ENCODE peak calls at places on chromosome 1, in eight cellular contexts. D, I, Q, J, L, W, E and O are unnamed samples. For H3K4me1, the result is how much of the 10 kb centered on the place peaks cover.

GRCh38 chr1:55747285-55747890 is 532.2 kb upstream of the USP24 start:
- DNase-seq in D (peak), I (no peak), Q (no peak), J (no peak), L (peak), W (peak), E (no peak), O (no peak)

GRCh38 chr1:1032428-1032827 is 12.5 kb downstream of the AGRN start:
- DNase-seq in D (no peak), I (no peak), Q (no peak), J (no peak), L (no peak), W (no peak), E (no peak), O (no peak)

GRCh38 chr1:75257424-75257823 is 123.2 kb downstream of the LHX8 start:
- DNase-seq in D (no peak), I (no peak), Q (no peak), J (no peak), L (no peak), W (no peak), E (no peak), O (no peak)

GRCh38 chr1:210523830-210524229 is 195.1 kb downstream of the HHAT start:
- DNase-seq in D (no peak), I (no peak), Q (no peak), J (no peak), L (no peak), W (no peak), E (no peak), O (no peak)

GRCh38 chr1:116852910-116853309 is 56.8 kb upstream of the PTGFRN start:
- DNase-seq in D (peak), I (no peak), Q (no peak), J (no peak), L (no peak), W (no peak), E (no peak), O (no peak)

GRCh38 chr1:19661721-19662228 is 2.9 kb upstream of the HTR6 start:
- DNase-seq in D (peak), I (no peak), Q (peak), J (no peak), L (no peak), W (no peak), E (no peak), O (no peak)

GRCh38 chr1:223776826-223777454 is 64.6 kb downstream of the CAPN2 start:
- DNase-seq in D (no peak), I (no peak), Q (peak), J (no peak), L (no peak), W (no peak), E (no peak), O (no peak)

GRCh38 chr1:99557556-99558256 is 88.2 kb upstream of the PALMD start:
- DNase-seq in D (peak), I (no peak), Q (no peak), J (no peak), L (no peak), W (no peak), E (no peak), O (no peak)

GRCh38 chr1:208207388-208208131 is 36.6 kb downstream of the PLXNA2 start:
- DNase-seq in D (peak), I (peak), Q (no peak), J (peak), L (peak), W (peak), E (no peak), O (no peak)

GRCh38 chr1:28302247-28302646 is 26.6 kb upstream of the MED18 start:
- DNase-seq in D (no peak), I (no peak), Q (no peak), J (no peak), L (no peak), W (no peak), E (no peak), O (no peak)

GRCh38 chr1:178752891-178753290 is 27.8 kb downstream of the RALGPS2 start:
- DNase-seq in D (no peak), I (no peak), Q (no peak), J (no peak), L (no peak), W (no peak), E (no peak), O (no peak)

GRCh38 chr1:205294175-205294913 is 27.2 kb downstream of the NUAK2 start:
- DNase-seq in D (peak), I (no peak), Q (no peak), J (peak), L (peak), W (no peak), E (no peak), O (no peak)

DNA sequence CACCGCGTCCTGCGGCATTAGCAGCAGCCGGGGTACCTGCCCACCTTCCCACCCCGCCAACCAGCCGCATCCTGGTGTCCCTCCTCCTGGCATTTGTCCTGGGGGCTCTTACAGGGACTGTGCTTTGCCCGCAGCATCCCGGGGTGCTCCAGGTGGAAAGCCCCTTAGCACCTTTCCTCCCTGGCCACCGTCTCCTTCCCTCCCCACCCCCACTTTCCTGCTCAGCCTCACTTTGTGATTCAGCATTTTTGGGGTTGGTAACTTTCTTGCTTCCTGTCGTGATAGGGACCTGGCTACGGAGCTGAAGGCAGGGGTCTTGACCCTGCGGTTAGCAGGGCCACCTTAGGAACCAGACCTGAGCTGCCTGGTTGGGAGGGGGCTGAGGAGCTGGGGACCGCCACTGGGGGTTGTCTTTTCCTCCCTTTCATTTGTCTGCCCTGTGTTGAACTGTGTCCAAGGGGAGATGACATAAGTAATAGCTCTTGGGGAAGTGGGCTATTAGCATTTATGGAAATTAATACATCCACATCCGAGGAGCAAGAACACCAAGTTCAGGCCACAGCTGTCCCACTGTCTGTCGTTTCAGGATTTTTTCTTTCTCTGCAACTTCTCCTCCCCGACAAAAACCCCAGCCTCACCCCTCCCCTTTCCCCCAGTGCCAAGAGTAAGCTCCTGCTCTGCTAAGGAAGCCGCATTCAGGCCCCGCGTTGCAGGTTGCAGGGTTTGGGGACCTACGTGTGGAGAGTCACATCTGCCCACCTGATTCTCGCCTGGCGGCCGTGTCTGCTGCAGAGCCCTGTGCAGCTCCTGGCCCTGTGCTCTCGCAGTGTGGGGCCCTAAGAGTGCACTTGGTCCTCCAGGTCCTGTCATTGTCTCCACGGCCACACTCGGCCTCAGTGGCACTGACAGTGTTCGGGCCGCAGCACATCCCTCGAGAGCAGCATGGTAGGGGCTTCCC is 1.6 kb upstream of the NPHP4 start:
- DNase-seq in D (no peak), I (peak), Q (peak), J (no peak), L (no peak), W (peak), E (no peak), O (peak)
- H3K4me1 ChIP-seq in D (under half), I (under half), Q (under half), J (under half), L (under half), W (under half), E (under half), O (under half)

GRCh38 chr1:17687125-17687524 is 68.0 kb upstream of the ACTL8 start:
- DNase-seq in D (no peak), I (no peak), Q (no peak), J (no peak), L (no peak), W (no peak), E (no peak), O (no peak)
- H3K4me1 ChIP-seq in D (under half), I (under half), Q (under half), J (under half), L (under half), W (under half), E (under half), O (under half)

GRCh38 chr1:23902611-23903278 is 10.4 kb downstream of the CNR2 start:
- DNase-seq in D (no peak), I (no peak), Q (no peak), J (no peak), L (no peak), W (no peak), E (no peak), O (no peak)

GRCh38 chr1:23903754-23904153 is 9.4 kb downstream of the CNR2 start:
- DNase-seq in D (no peak), I (no peak), Q (no peak), J (no peak), L (no peak), W (no peak), E (no peak), O (no peak)

GRCh38 chr1:23905461-23906025 is 7.6 kb downstream of the CNR2 start:
- DNase-seq in D (no peak), I (no peak), Q (no peak), J (no peak), L (no peak), W (no peak), E (no peak), O (no peak)

GRCh38 chr1:23906731-23907130 is 6.4 kb downstream of the CNR2 start:
- DNase-seq in D (no peak), I (no peak), Q (peak), J (no peak), L (no peak), W (no peak), E (no peak), O (no peak)

GRCh38 chr1:23904748-23905357 is 8.3 kb downstream of the CNR2 start:
- DNase-seq in D (no peak), I (no peak), Q (no peak), J (no peak), L (no peak), W (no peak), E (no peak), O (no peak)
- H3K4me1 ChIP-seq in D (under half), I (under half), Q (half or more), J (under half), L (under half), W (under half), E (under half), O (under half)

DNA sequence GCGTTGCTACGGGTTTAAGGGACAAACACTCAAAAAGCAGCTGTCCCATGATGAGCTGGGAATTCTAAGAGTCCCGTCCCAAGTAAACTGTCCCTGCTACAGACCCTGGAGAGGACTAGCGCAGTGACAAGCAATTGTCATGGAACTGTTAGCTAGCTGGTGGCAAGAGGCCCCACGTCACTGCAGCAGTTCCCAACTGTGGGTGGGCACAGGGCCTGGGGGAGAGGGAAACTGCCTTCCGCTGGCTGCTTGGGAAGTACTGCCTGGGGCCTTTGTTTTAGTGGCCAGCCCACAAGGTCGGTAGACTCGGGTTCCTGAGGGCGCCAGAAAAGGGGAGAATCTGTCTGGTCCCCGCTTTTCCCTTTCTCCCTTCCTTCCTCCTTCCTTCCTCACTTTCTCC is 97.4 kb downstream of the LACTBL1 start:
- DNase-seq in D (no peak), I (no peak), Q (no peak), J (no peak), L (no peak), W (no peak), E (no peak), O (no peak)
- H3K4me1 ChIP-seq in D (under half), I (under half), Q (under half), J (under half), L (under half), W (under half), E (under half), O (under half)

GRCh38 chr1:12433323-12434053 is 184.5 kb downstream of the DHRS3 start:
- DNase-seq in D (peak), I (no peak), Q (no peak), J (peak), L (peak), W (peak), E (no peak), O (peak)
- H3K4me1 ChIP-seq in D (under half), I (half or more), Q (under half), J (under half), L (under half), W (half or more), E (half or more), O (under half)

GRCh38 chr1:58895559-58896135 is 111.8 kb upstream of the JUN start:
- DNase-seq in D (no peak), I (no peak), Q (no peak), J (no peak), L (no peak), W (no peak), E (no peak), O (no peak)
- H3K4me1 ChIP-seq in D (under half), I (half or more), Q (under half), J (under half), L (under half), W (half or more), E (under half), O (under half)

GRCh38 chr1:109301874-109302273 is 4.9 kb downstream of the MYBPHL start:
- DNase-seq in D (no peak), I (no peak), Q (no peak), J (no peak), L (no peak), W (no peak), E (no peak), O (no peak)

GRCh38 chr1:109309347-109309746 is 2.5 kb upstream of the MYBPHL start:
- DNase-seq in D (no peak), I (no peak), Q (no peak), J (no peak), L (no peak), W (no peak), E (no peak), O (no peak)

GRCh38 chr1:109307363-109308021 is 681 bp upstream of the MYBPHL start:
- DNase-seq in D (no peak), I (peak), Q (peak), J (peak), L (peak), W (peak), E (no peak), O (no peak)

GRCh38 chr1:109304221-109304915 is 2.4 kb downstream of the MYBPHL start:
- DNase-seq in D (no peak), I (no peak), Q (no peak), J (no peak), L (no peak), W (peak), E (peak), O (no peak)

GRCh38 chr1:109306832-109307362 is at the start of gene MYBPHL:
- DNase-seq in D (no peak), I (peak), Q (no peak), J (no peak), L (peak), W (no peak), E (no peak), O (no peak)
- H3K4me1 ChIP-seq in D (under half), I (under half), Q (half or more), J (under half), L (under half), W (half or more), E (under half), O (under half)